ENCODE peak calls at places on chromosome 7, in nine cellular contexts. One of them, this sample, is unnamed.
A peak's percentile ranks its signal among the peaks of the same experiment; 100 is the strongest.

GRCh38 chr7:47582748-47583740 is 1.1 kb upstream of the TNS3 start:
- DNase-seq in HTR-8/SVneo: no peak
- DNase-seq in stimulated activated CD4-positive, alpha-beta T cell treated with anti-CD3 and anti-CD28 coated beads, Interleukin-4, amount 100 ng/mL, for 48 hours: no peak
- DNase-seq in amniotic epithelial cell: no peak
- DNase-seq in CD4-positive, alpha-beta T cell: no peak
- DNase-seq in T-cell: no peak
- DNase-seq in NCI-H82: no peak
- DNase-seq in neural progenitor cell: no peak
- DNase-seq in foreskin melanocyte: no peak
- DNase-seq in this sample: no peak

GRCh38 chr7:85041599-85042216 is 145.1 kb downstream of the SEMA3D start:
- DNase-seq in neural progenitor cell: peak; percentile 78
- DNase-seq in amniotic epithelial cell: peak; percentile 58
- DNase-seq in foreskin melanocyte: peak; percentile 34
- DNase-seq in CD4-positive, alpha-beta T cell: no peak
- DNase-seq in stimulated activated CD4-positive, alpha-beta T cell treated with anti-CD3 and anti-CD28 coated beads, Interleukin-4, amount 100 ng/mL, for 48 hours: peak; percentile 1
- DNase-seq in T-cell: no peak
- DNase-seq in HTR-8/SVneo: peak; percentile 6
- DNase-seq in NCI-H82: peak; percentile 84
- DNase-seq in this sample: no peak

GRCh38 chr7:8229927-8230326 is 32.0 kb downstream of the ICA1 start:
- DNase-seq in stimulated activated CD4-positive, alpha-beta T cell treated with anti-CD3 and anti-CD28 coated beads, Interleukin-4, amount 100 ng/mL, for 48 hours: no peak
- DNase-seq in neural progenitor cell: no peak
- DNase-seq in CD4-positive, alpha-beta T cell: no peak
- DNase-seq in HTR-8/SVneo: no peak
- DNase-seq in T-cell: no peak
- DNase-seq in NCI-H82: no peak
- DNase-seq in amniotic epithelial cell: no peak
- DNase-seq in foreskin melanocyte: no peak
- DNase-seq in this sample: no peak

GRCh38 chr7:42053834-42054233 is 183.2 kb downstream of the GLI3 start:
- DNase-seq in CD4-positive, alpha-beta T cell: no peak
- DNase-seq in T-cell: no peak
- DNase-seq in amniotic epithelial cell: peak; percentile 21
- DNase-seq in foreskin melanocyte: no peak
- DNase-seq in NCI-H82: no peak
- DNase-seq in HTR-8/SVneo: peak; percentile 3
- DNase-seq in stimulated activated CD4-positive, alpha-beta T cell treated with anti-CD3 and anti-CD28 coated beads, Interleukin-4, amount 100 ng/mL, for 48 hours: no peak
- DNase-seq in neural progenitor cell: no peak
- DNase-seq in this sample: no peak

GRCh38 chr7:45259966-45260646 is 102.5 kb downstream of the RAMP3 start:
- DNase-seq in CD4-positive, alpha-beta T cell: peak; percentile 60
- DNase-seq in amniotic epithelial cell: no peak
- DNase-seq in NCI-H82: peak; percentile 73
- DNase-seq in stimulated activated CD4-positive, alpha-beta T cell treated with anti-CD3 and anti-CD28 coated beads, Interleukin-4, amount 100 ng/mL, for 48 hours: peak; percentile 79
- DNase-seq in T-cell: peak; percentile 56
- DNase-seq in neural progenitor cell: peak; percentile 81
- DNase-seq in foreskin melanocyte: no peak
- DNase-seq in HTR-8/SVneo: peak; percentile 57
- DNase-seq in this sample: peak; percentile 62

GRCh38 chr7:80133361-80134104 is 1.1 kb upstream of the GNAI1 start:
- DNase-seq in T-cell: no peak
- DNase-seq in neural progenitor cell: peak; percentile 33
- DNase-seq in stimulated activated CD4-positive, alpha-beta T cell treated with anti-CD3 and anti-CD28 coated beads, Interleukin-4, amount 100 ng/mL, for 48 hours: no peak
- DNase-seq in amniotic epithelial cell: peak; percentile 30
- DNase-seq in HTR-8/SVneo: no peak
- DNase-seq in CD4-positive, alpha-beta T cell: no peak
- DNase-seq in foreskin melanocyte: no peak
- DNase-seq in NCI-H82: peak; percentile 10
- DNase-seq in this sample: no peak

GRCh38 chr7:159027803-159028455 is 116.7 kb downstream of the VIPR2 start:
- DNase-seq in CD4-positive, alpha-beta T cell: no peak
- DNase-seq in NCI-H82: no peak
- DNase-seq in foreskin melanocyte: no peak
- DNase-seq in neural progenitor cell: peak; percentile 39
- DNase-seq in HTR-8/SVneo: no peak
- DNase-seq in amniotic epithelial cell: no peak
- DNase-seq in T-cell: no peak
- DNase-seq in stimulated activated CD4-positive, alpha-beta T cell treated with anti-CD3 and anti-CD28 coated beads, Interleukin-4, amount 100 ng/mL, for 48 hours: no peak
- DNase-seq in this sample: no peak

GRCh38 chr7:24912874-24913514 is 67.0 kb downstream of the OSBPL3 start:
- DNase-seq in CD4-positive, alpha-beta T cell: no peak
- DNase-seq in HTR-8/SVneo: no peak
- DNase-seq in stimulated activated CD4-positive, alpha-beta T cell treated with anti-CD3 and anti-CD28 coated beads, Interleukin-4, amount 100 ng/mL, for 48 hours: no peak
- DNase-seq in foreskin melanocyte: no peak
- DNase-seq in amniotic epithelial cell: no peak
- DNase-seq in NCI-H82: no peak
- DNase-seq in T-cell: no peak
- DNase-seq in neural progenitor cell: no peak
- DNase-seq in this sample: no peak

GRCh38 chr7:98619450-98620321 is 2.6 kb downstream of the NPTX2 start:
- DNase-seq in neural progenitor cell: peak; percentile 67
- DNase-seq in amniotic epithelial cell: peak; percentile 58
- DNase-seq in CD4-positive, alpha-beta T cell: no peak
- DNase-seq in NCI-H82: peak; percentile 40
- DNase-seq in stimulated activated CD4-positive, alpha-beta T cell treated with anti-CD3 and anti-CD28 coated beads, Interleukin-4, amount 100 ng/mL, for 48 hours: no peak
- DNase-seq in T-cell: no peak
- DNase-seq in foreskin melanocyte: no peak
- DNase-seq in HTR-8/SVneo: no peak
- DNase-seq in this sample: no peak

GRCh38 chr7:73842248-73842895 is at the start of gene METTL27:
- DNase-seq in neural progenitor cell: peak; percentile 97
- DNase-seq in foreskin melanocyte: peak; percentile 77
- DNase-seq in amniotic epithelial cell: peak; percentile 88
- DNase-seq in stimulated activated CD4-positive, alpha-beta T cell treated with anti-CD3 and anti-CD28 coated beads, Interleukin-4, amount 100 ng/mL, for 48 hours: peak; percentile 82
- DNase-seq in CD4-positive, alpha-beta T cell: peak; percentile 82
- DNase-seq in T-cell: peak; percentile 90
- DNase-seq in HTR-8/SVneo: peak; percentile 86
- DNase-seq in NCI-H82: peak; percentile 97
- DNase-seq in this sample: peak; percentile 84

GRCh38 chr7:84237533-84238173 is 43.1 kb upstream of the SEMA3A start:
- DNase-seq in HTR-8/SVneo: peak; percentile 23
- DNase-seq in amniotic epithelial cell: peak; percentile 82
- DNase-seq in T-cell: no peak
- DNase-seq in neural progenitor cell: no peak
- DNase-seq in stimulated activated CD4-positive, alpha-beta T cell treated with anti-CD3 and anti-CD28 coated beads, Interleukin-4, amount 100 ng/mL, for 48 hours: no peak
- DNase-seq in foreskin melanocyte: no peak
- DNase-seq in CD4-positive, alpha-beta T cell: no peak
- DNase-seq in NCI-H82: no peak
- DNase-seq in this sample: no peak

GRCh38 chr7:55192718-55193117 is 172.4 kb upstream of the LANCL2 start:
- DNase-seq in T-cell: no peak
- DNase-seq in NCI-H82: no peak
- DNase-seq in HTR-8/SVneo: no peak
- DNase-seq in neural progenitor cell: no peak
- DNase-seq in CD4-positive, alpha-beta T cell: no peak
- DNase-seq in amniotic epithelial cell: no peak
- DNase-seq in stimulated activated CD4-positive, alpha-beta T cell treated with anti-CD3 and anti-CD28 coated beads, Interleukin-4, amount 100 ng/mL, for 48 hours: no peak
- DNase-seq in foreskin melanocyte: no peak
- DNase-seq in this sample: no peak

GRCh38 chr7:135374736-135375135 is 135.2 kb downstream of the CNOT4 start:
- DNase-seq in NCI-H82: no peak
- DNase-seq in amniotic epithelial cell: no peak
- DNase-seq in stimulated activated CD4-positive, alpha-beta T cell treated with anti-CD3 and anti-CD28 coated beads, Interleukin-4, amount 100 ng/mL, for 48 hours: no peak
- DNase-seq in neural progenitor cell: no peak
- DNase-seq in CD4-positive, alpha-beta T cell: no peak
- DNase-seq in HTR-8/SVneo: no peak
- DNase-seq in T-cell: no peak
- DNase-seq in foreskin melanocyte: no peak
- DNase-seq in this sample: no peak

GRCh38 chr7:51774178-51774577 is 457.6 kb upstream of the COBL start:
- DNase-seq in NCI-H82: no peak
- DNase-seq in HTR-8/SVneo: no peak
- DNase-seq in foreskin melanocyte: no peak
- DNase-seq in T-cell: no peak
- DNase-seq in stimulated activated CD4-positive, alpha-beta T cell treated with anti-CD3 and anti-CD28 coated beads, Interleukin-4, amount 100 ng/mL, for 48 hours: no peak
- DNase-seq in neural progenitor cell: peak; percentile 19
- DNase-seq in amniotic epithelial cell: no peak
- DNase-seq in CD4-positive, alpha-beta T cell: no peak
- DNase-seq in this sample: no peak

GRCh38 chr7:128257458-128257857 is 16.4 kb downstream of the LEP start:
- DNase-seq in NCI-H82: no peak
- DNase-seq in T-cell: no peak
- DNase-seq in stimulated activated CD4-positive, alpha-beta T cell treated with anti-CD3 and anti-CD28 coated beads, Interleukin-4, amount 100 ng/mL, for 48 hours: no peak
- DNase-seq in amniotic epithelial cell: no peak
- DNase-seq in CD4-positive, alpha-beta T cell: no peak
- DNase-seq in HTR-8/SVneo: no peak
- DNase-seq in foreskin melanocyte: no peak
- DNase-seq in neural progenitor cell: no peak
- DNase-seq in this sample: no peak

This sample was measured in effector memory CD8-positive, alpha-beta T cell.